ENCODE peak calls at places on chromosome 19, in nine cellular contexts. One of them, this sample, is unnamed. For H3K4me1, the result is how much of the 10 kb centered on the place peaks cover.

GRCh38 chr19:53333071-53333465 is 481 bp upstream of the ZNF845 start:
- DNase-seq in CD8-positive, alpha-beta T cell: no peak
- DNase-seq in OCI-LY7: peak
- DNase-seq in mucosa of descending colon: peak
- DNase-seq in HCT116: no peak
- DNase-seq in tibial nerve: no peak
- DNase-seq in A549: no peak
- DNase-seq in IMR-90: no peak
- DNase-seq in keratinocyte: no peak
- DNase-seq in this sample: peak

GRCh38 chr19:1118999-1119398 is 15.2 kb downstream of the GPX4 start:
- DNase-seq in CD8-positive, alpha-beta T cell: no peak
- DNase-seq in OCI-LY7: no peak
- DNase-seq in mucosa of descending colon: peak
- DNase-seq in HCT116: no peak
- DNase-seq in tibial nerve: no peak
- DNase-seq in A549: no peak
- DNase-seq in IMR-90: no peak
- DNase-seq in keratinocyte: no peak
- DNase-seq in this sample: no peak

GRCh38 chr19:18940791-18941627 is at the start of gene HOMER3:
- DNase-seq in CD8-positive, alpha-beta T cell: peak
- DNase-seq in OCI-LY7: peak
- DNase-seq in mucosa of descending colon: peak
- DNase-seq in HCT116: no peak
- DNase-seq in tibial nerve: peak
- DNase-seq in A549: peak
- DNase-seq in IMR-90: peak
- DNase-seq in keratinocyte: no peak
- DNase-seq in this sample: peak

GRCh38 chr19:1057185-1057857 is 9.6 kb upstream of the ARHGAP45 start:
- DNase-seq in CD8-positive, alpha-beta T cell: no peak
- DNase-seq in OCI-LY7: peak
- DNase-seq in mucosa of descending colon: no peak
- DNase-seq in HCT116: no peak
- DNase-seq in tibial nerve: no peak
- DNase-seq in A549: peak
- DNase-seq in IMR-90: peak
- DNase-seq in keratinocyte: no peak
- DNase-seq in this sample: no peak

GRCh38 chr19:33235269-33235995 is 9.8 kb upstream of the SLC7A10 start:
- DNase-seq in CD8-positive, alpha-beta T cell: peak
- DNase-seq in OCI-LY7: peak
- DNase-seq in mucosa of descending colon: peak
- DNase-seq in HCT116: peak
- DNase-seq in tibial nerve: peak
- DNase-seq in A549: peak
- DNase-seq in IMR-90: peak
- DNase-seq in keratinocyte: peak
- DNase-seq in this sample: peak

GRCh38 chr19:11092181-11092538 is 2.9 kb downstream of the LDLR start:
- DNase-seq in CD8-positive, alpha-beta T cell: no peak
- DNase-seq in OCI-LY7: no peak
- DNase-seq in mucosa of descending colon: no peak
- DNase-seq in HCT116: peak
- DNase-seq in tibial nerve: no peak
- DNase-seq in A549: peak
- DNase-seq in IMR-90: peak
- DNase-seq in keratinocyte: no peak
- DNase-seq in this sample: no peak

GRCh38 chr19:17473041-17473440 is 2.7 kb downstream of the SLC27A1 start:
- DNase-seq in CD8-positive, alpha-beta T cell: no peak
- DNase-seq in OCI-LY7: no peak
- DNase-seq in mucosa of descending colon: no peak
- DNase-seq in HCT116: peak
- DNase-seq in tibial nerve: no peak
- DNase-seq in A549: peak
- DNase-seq in IMR-90: peak
- DNase-seq in keratinocyte: no peak
- DNase-seq in this sample: no peak

GRCh38 chr19:16391301-16392055 is 66.9 kb downstream of the KLF2 start:
- DNase-seq in CD8-positive, alpha-beta T cell: no peak
- DNase-seq in OCI-LY7: no peak
- DNase-seq in mucosa of descending colon: no peak
- DNase-seq in HCT116: no peak
- DNase-seq in tibial nerve: no peak
- DNase-seq in A549: no peak
- DNase-seq in IMR-90: no peak
- DNase-seq in keratinocyte: no peak
- DNase-seq in this sample: no peak

GRCh38 chr19:15357906-15358305 is 21.7 kb downstream of the AKAP8 start:
- DNase-seq in CD8-positive, alpha-beta T cell: no peak
- DNase-seq in OCI-LY7: no peak
- DNase-seq in mucosa of descending colon: no peak
- DNase-seq in HCT116: no peak
- DNase-seq in tibial nerve: no peak
- DNase-seq in A549: no peak
- DNase-seq in IMR-90: no peak
- DNase-seq in keratinocyte: no peak
- DNase-seq in this sample: no peak

GRCh38 chr19:44777715-44778347 is at the start of gene CBLC:
- DNase-seq in CD8-positive, alpha-beta T cell: no peak
- DNase-seq in OCI-LY7: no peak
- DNase-seq in mucosa of descending colon: peak
- DNase-seq in HCT116: peak
- DNase-seq in tibial nerve: no peak
- DNase-seq in A549: peak
- DNase-seq in IMR-90: no peak
- DNase-seq in keratinocyte: peak
- DNase-seq in this sample: peak

GRCh38 chr19:32404939-32405430 is 585 bp upstream of the DPY19L3 start:
- DNase-seq in CD8-positive, alpha-beta T cell: no peak
- DNase-seq in OCI-LY7: peak
- DNase-seq in mucosa of descending colon: peak
- DNase-seq in HCT116: no peak
- DNase-seq in tibial nerve: peak
- DNase-seq in A549: no peak
- DNase-seq in IMR-90: peak
- DNase-seq in keratinocyte: no peak
- DNase-seq in this sample: peak

GRCh38 chr19:49923055-49924003 is 5.7 kb upstream of the ATF5 start:
- DNase-seq in CD8-positive, alpha-beta T cell: no peak
- DNase-seq in OCI-LY7: peak
- DNase-seq in mucosa of descending colon: peak
- DNase-seq in HCT116: no peak
- DNase-seq in tibial nerve: no peak
- DNase-seq in A549: no peak
- DNase-seq in IMR-90: no peak
- DNase-seq in keratinocyte: no peak
- DNase-seq in this sample: no peak

GRCh38 chr19:12788682-12789097 is 2.6 kb upstream of the JUNB start:
- DNase-seq in CD8-positive, alpha-beta T cell: no peak
- DNase-seq in OCI-LY7: no peak
- DNase-seq in mucosa of descending colon: peak
- DNase-seq in HCT116: no peak
- DNase-seq in tibial nerve: no peak
- DNase-seq in A549: peak
- DNase-seq in IMR-90: peak
- DNase-seq in keratinocyte: no peak
- DNase-seq in this sample: no peak
- H3K4me1 ChIP-seq in CD8-positive, alpha-beta T cell: under half
- H3K4me1 ChIP-seq in OCI-LY7: half or more
- H3K4me1 ChIP-seq in mucosa of descending colon: half or more
- H3K4me1 ChIP-seq in HCT116: half or more
- H3K4me1 ChIP-seq in tibial nerve: under half
- H3K4me1 ChIP-seq in A549: half or more
- H3K4me1 ChIP-seq in IMR-90: under half
- H3K4me1 ChIP-seq in keratinocyte: half or more
- H3K4me1 ChIP-seq in this sample: under half

GRCh38 chr19:42132851-42133528 is 744 bp upstream of the POU2F2 start:
- DNase-seq in CD8-positive, alpha-beta T cell: peak
- DNase-seq in OCI-LY7: peak
- DNase-seq in mucosa of descending colon: peak
- DNase-seq in HCT116: peak
- DNase-seq in tibial nerve: peak
- DNase-seq in A549: peak
- DNase-seq in IMR-90: no peak
- DNase-seq in keratinocyte: no peak
- DNase-seq in this sample: peak
- H3K4me1 ChIP-seq in CD8-positive, alpha-beta T cell: half or more
- H3K4me1 ChIP-seq in OCI-LY7: half or more
- H3K4me1 ChIP-seq in mucosa of descending colon: under half
- H3K4me1 ChIP-seq in HCT116: under half
- H3K4me1 ChIP-seq in tibial nerve: under half
- H3K4me1 ChIP-seq in A549: under half
- H3K4me1 ChIP-seq in IMR-90: under half
- H3K4me1 ChIP-seq in keratinocyte: under half
- H3K4me1 ChIP-seq in this sample: under half

GRCh38 chr19:39157275-39157996 is 31.9 kb downstream of the PAK4 start:
- DNase-seq in CD8-positive, alpha-beta T cell: no peak
- DNase-seq in OCI-LY7: no peak
- DNase-seq in mucosa of descending colon: no peak
- DNase-seq in HCT116: no peak
- DNase-seq in tibial nerve: no peak
- DNase-seq in A549: no peak
- DNase-seq in IMR-90: peak
- DNase-seq in keratinocyte: no peak
- DNase-seq in this sample: no peak
- H3K4me1 ChIP-seq in CD8-positive, alpha-beta T cell: under half
- H3K4me1 ChIP-seq in OCI-LY7: under half
- H3K4me1 ChIP-seq in mucosa of descending colon: under half
- H3K4me1 ChIP-seq in HCT116: under half
- H3K4me1 ChIP-seq in tibial nerve: under half
- H3K4me1 ChIP-seq in A549: under half
- H3K4me1 ChIP-seq in IMR-90: under half
- H3K4me1 ChIP-seq in keratinocyte: under half
- H3K4me1 ChIP-seq in this sample: half or more

DNA sequence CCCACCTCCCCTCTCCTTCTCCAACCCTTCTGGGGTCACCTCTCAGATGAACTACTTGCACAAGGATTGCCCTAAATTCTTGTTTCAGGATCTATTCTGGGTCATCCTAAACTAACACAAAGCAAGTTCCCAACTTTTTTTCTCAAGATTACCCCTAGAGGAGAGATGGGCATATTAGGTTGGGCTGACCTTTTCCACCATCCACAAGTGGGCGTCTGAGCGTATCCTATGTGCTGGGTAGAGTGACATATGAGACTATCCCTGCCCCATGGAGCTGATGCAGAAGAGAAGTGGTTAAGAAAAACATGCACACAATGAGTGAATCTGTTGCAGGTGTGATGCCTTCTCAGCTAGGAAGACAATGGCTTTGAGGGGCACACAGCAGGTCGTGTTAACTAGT is 132.7 kb downstream of the CACNA1A start:
- DNase-seq in CD8-positive, alpha-beta T cell: no peak
- DNase-seq in OCI-LY7: no peak
- DNase-seq in mucosa of descending colon: no peak
- DNase-seq in HCT116: no peak
- DNase-seq in tibial nerve: no peak
- DNase-seq in A549: no peak
- DNase-seq in IMR-90: no peak
- DNase-seq in keratinocyte: no peak
- DNase-seq in this sample: no peak
- H3K4me1 ChIP-seq in CD8-positive, alpha-beta T cell: under half
- H3K4me1 ChIP-seq in OCI-LY7: under half
- H3K4me1 ChIP-seq in mucosa of descending colon: under half
- H3K4me1 ChIP-seq in HCT116: under half
- H3K4me1 ChIP-seq in tibial nerve: under half
- H3K4me1 ChIP-seq in A549: under half
- H3K4me1 ChIP-seq in IMR-90: under half
- H3K4me1 ChIP-seq in keratinocyte: under half
- H3K4me1 ChIP-seq in this sample: under half

GRCh38 chr19:21396893-21397572 is at the start of gene ZNF493:
- DNase-seq in CD8-positive, alpha-beta T cell: peak
- DNase-seq in OCI-LY7: peak
- DNase-seq in mucosa of descending colon: peak
- DNase-seq in HCT116: peak
- DNase-seq in tibial nerve: peak
- DNase-seq in A549: peak
- DNase-seq in IMR-90: peak
- DNase-seq in keratinocyte: peak
- DNase-seq in this sample: peak

GRCh38 chr19:21402303-21402985 is 5.5 kb downstream of the ZNF493 start:
- DNase-seq in CD8-positive, alpha-beta T cell: no peak
- DNase-seq in OCI-LY7: no peak
- DNase-seq in mucosa of descending colon: no peak
- DNase-seq in HCT116: no peak
- DNase-seq in tibial nerve: no peak
- DNase-seq in A549: no peak
- DNase-seq in IMR-90: no peak
- DNase-seq in keratinocyte: no peak
- DNase-seq in this sample: no peak

GRCh38 chr19:21396121-21396520 is 812 bp upstream of the ZNF493 start:
- DNase-seq in CD8-positive, alpha-beta T cell: no peak
- DNase-seq in OCI-LY7: no peak
- DNase-seq in mucosa of descending colon: no peak
- DNase-seq in HCT116: no peak
- DNase-seq in tibial nerve: no peak
- DNase-seq in A549: no peak
- DNase-seq in IMR-90: no peak
- DNase-seq in keratinocyte: no peak
- DNase-seq in this sample: no peak

DNA sequence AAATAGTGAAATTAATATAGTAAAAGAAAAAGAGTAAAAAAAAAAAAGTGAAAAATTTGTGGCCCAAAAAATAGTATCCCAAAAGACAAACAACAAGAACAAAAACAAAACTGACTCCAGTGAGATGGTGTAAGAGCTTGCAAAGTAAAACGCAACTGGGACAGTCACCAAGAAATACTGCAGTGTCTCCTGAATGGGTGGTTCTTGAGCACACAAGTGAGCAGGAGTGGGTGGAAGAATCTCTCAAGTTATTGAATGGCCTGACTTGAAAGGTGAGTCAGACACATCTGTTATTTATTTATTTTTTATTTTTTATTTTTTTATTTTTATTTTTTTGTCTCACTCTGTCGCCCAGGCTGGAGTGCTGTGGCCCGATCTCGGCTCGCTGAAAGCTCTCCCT is 1.9 kb downstream of the ZNF493 start:
- DNase-seq in CD8-positive, alpha-beta T cell: no peak
- DNase-seq in OCI-LY7: no peak
- DNase-seq in mucosa of descending colon: no peak
- DNase-seq in HCT116: no peak
- DNase-seq in tibial nerve: no peak
- DNase-seq in A549: no peak
- DNase-seq in IMR-90: peak
- DNase-seq in keratinocyte: no peak
- DNase-seq in this sample: no peak
- H3K4me1 ChIP-seq in CD8-positive, alpha-beta T cell: under half
- H3K4me1 ChIP-seq in OCI-LY7: under half
- H3K4me1 ChIP-seq in mucosa of descending colon: under half
- H3K4me1 ChIP-seq in HCT116: under half
- H3K4me1 ChIP-seq in tibial nerve: under half
- H3K4me1 ChIP-seq in A549: under half
- H3K4me1 ChIP-seq in IMR-90: under half
- H3K4me1 ChIP-seq in keratinocyte: under half
- H3K4me1 ChIP-seq in this sample: under half

DNA sequence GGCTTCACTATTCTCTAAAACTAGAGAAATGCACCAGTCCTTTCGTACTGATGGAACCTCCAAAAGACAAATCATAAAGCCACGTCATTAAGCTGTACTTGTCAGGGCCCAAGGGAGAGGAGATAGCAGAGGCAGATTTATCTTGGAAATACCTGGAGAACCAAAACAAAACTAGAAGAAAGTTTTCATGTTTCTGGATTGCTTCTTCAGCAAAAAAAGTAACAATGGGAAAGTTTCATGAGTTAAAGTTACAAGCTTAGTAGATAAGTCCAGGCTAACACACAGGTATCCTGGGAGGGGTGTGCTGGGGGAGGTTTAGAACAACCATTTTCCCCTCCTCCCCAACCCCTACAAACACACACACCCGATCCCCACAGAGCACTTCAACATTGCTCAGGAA is 21.6 kb downstream of the RANBP3 start:
- DNase-seq in CD8-positive, alpha-beta T cell: no peak
- DNase-seq in OCI-LY7: no peak
- DNase-seq in mucosa of descending colon: no peak
- DNase-seq in HCT116: no peak
- DNase-seq in tibial nerve: no peak
- DNase-seq in A549: no peak
- DNase-seq in IMR-90: no peak
- DNase-seq in keratinocyte: no peak
- DNase-seq in this sample: no peak
- H3K4me1 ChIP-seq in CD8-positive, alpha-beta T cell: half or more
- H3K4me1 ChIP-seq in OCI-LY7: half or more
- H3K4me1 ChIP-seq in mucosa of descending colon: half or more
- H3K4me1 ChIP-seq in HCT116: under half
- H3K4me1 ChIP-seq in tibial nerve: under half
- H3K4me1 ChIP-seq in A549: under half
- H3K4me1 ChIP-seq in IMR-90: half or more
- H3K4me1 ChIP-seq in keratinocyte: under half
- H3K4me1 ChIP-seq in this sample: under half

This sample was measured in Caco-2.